ENCODE peak calls at places on chromosomes 2 and 18, in eight cellular contexts. X is mammary epithelial cell, Q is heart left ventricle, Z is GM04504, A is COR-L47, G is Panc1, U is body of pancreas, W is astrocyte. M is an unnamed sample.

GRCh38 chr2:238224636-238225035 is 15.2 kb downstream of the HES6 start:
- DNase-seq in X (no peak), Q (no peak), Z (no peak), A (no peak), G (no peak), U (no peak), W (no peak), M (no peak)

GRCh38 chr2:170817247-170817998 is 736 bp downstream of the GAD1 start:
- DNase-seq in X (peak; percentile 65), Q (no peak), Z (no peak), A (peak; percentile 45), G (no peak), U (no peak), W (peak; percentile 29), M (no peak)

GRCh38 chr2:119252186-119253113 is 28.8 kb downstream of the STEAP3 start:
- DNase-seq in X (peak; percentile 98), Q (no peak), Z (peak; percentile 92), A (no peak), G (peak; percentile 91), U (no peak), W (peak; percentile 98), M (no peak)

GRCh38 chr2:96321230-96322103 is 3.6 kb upstream of the ITPRIPL1 start:
- DNase-seq in X (peak; percentile 17), Q (peak; percentile 86), Z (no peak), A (peak; percentile 62), G (no peak), U (peak; percentile 31), W (no peak), M (no peak)

GRCh38 chr2:60470340-60470739 is 83.1 kb downstream of the BCL11A start:
- DNase-seq in X (no peak), Q (no peak), Z (no peak), A (no peak), G (no peak), U (no peak), W (no peak), M (no peak)

GRCh38 chr18:8656226-8656625 is 47.0 kb downstream of the RAB12 start:
- DNase-seq in X (no peak), Q (no peak), Z (no peak), A (no peak), G (no peak), U (no peak), W (no peak), M (no peak)

GRCh38 chr18:70322385-70322784 is 33.5 kb downstream of the SOCS6 start:
- DNase-seq in X (no peak), Q (no peak), Z (no peak), A (no peak), G (no peak), U (no peak), W (no peak), M (no peak)

GRCh38 chr18:77039196-77040140 is 93.1 kb downstream of the MBP start:
- DNase-seq in X (peak; percentile 23), Q (no peak), Z (no peak), A (no peak), G (no peak), U (no peak), W (peak; percentile 33), M (no peak)

GRCh38 chr18:23032030-23032582 is 99.0 kb downstream of the RBBP8 start:
- DNase-seq in X (peak; percentile 76), Q (no peak), Z (peak; percentile 67), A (no peak), G (no peak), U (no peak), W (peak; percentile 81), M (no peak)

GRCh38 chr2:240640939-240641338 is 15.7 kb downstream of the GPR35 start:
- DNase-seq in X (peak; percentile 21), Q (peak; percentile 67), Z (peak; percentile 3), A (no peak), G (no peak), U (peak; percentile 56), W (no peak), M (no peak)

GRCh38 chr2:227402959-227403358 is 15.2 kb upstream of the SCYGR1 start:
- DNase-seq in X (peak; percentile 84), Q (no peak), Z (no peak), A (no peak), G (no peak), U (no peak), W (no peak), M (no peak)